ENCODE peak calls at places on chromosomes 16 and 17, in six cellular contexts. One of them, this sample, is unnamed.

GRCh38 chr17:65037157-65037556 is 19.4 kb downstream of the GNA13 start:
- DNase-seq in naive thymus-derived CD4-positive, alpha-beta T cell: no peak
- DNase-seq in left ventricle myocardium inferior: no peak
- DNase-seq in OCI-LY7: peak; percentile 52
- DNase-seq in GM23338: no peak
- DNase-seq in right cardiac atrium: no peak
- DNase-seq in this sample: no peak

GRCh38 chr16:67177743-67178699 is 5.7 kb downstream of the MATCAP1 start:
- DNase-seq in naive thymus-derived CD4-positive, alpha-beta T cell: no peak
- DNase-seq in left ventricle myocardium inferior: peak; percentile 60
- DNase-seq in OCI-LY7: peak; percentile 53
- DNase-seq in GM23338: peak; percentile 98
- DNase-seq in right cardiac atrium: peak; percentile 88
- DNase-seq in this sample: no peak

GRCh38 chr17:59266748-59267147 is 46.4 kb downstream of the GDPD1 start:
- DNase-seq in naive thymus-derived CD4-positive, alpha-beta T cell: no peak
- DNase-seq in left ventricle myocardium inferior: no peak
- DNase-seq in OCI-LY7: no peak
- DNase-seq in GM23338: no peak
- DNase-seq in right cardiac atrium: no peak
- DNase-seq in this sample: no peak

GRCh38 chr17:47962901-47963300 is 5.2 kb upstream of the PRR15L start:
- DNase-seq in naive thymus-derived CD4-positive, alpha-beta T cell: no peak
- DNase-seq in left ventricle myocardium inferior: no peak
- DNase-seq in OCI-LY7: no peak
- DNase-seq in GM23338: no peak
- DNase-seq in right cardiac atrium: no peak
- DNase-seq in this sample: no peak

GRCh38 chr17:10034719-10035475 is 129.8 kb upstream of the RCVRN start:
- DNase-seq in naive thymus-derived CD4-positive, alpha-beta T cell: no peak
- DNase-seq in left ventricle myocardium inferior: no peak
- DNase-seq in OCI-LY7: no peak
- DNase-seq in GM23338: no peak
- DNase-seq in right cardiac atrium: no peak
- DNase-seq in this sample: no peak

GRCh38 chr17:49388692-49389513 is 25.8 kb downstream of the PHB1 start:
- DNase-seq in naive thymus-derived CD4-positive, alpha-beta T cell: no peak
- DNase-seq in left ventricle myocardium inferior: no peak
- DNase-seq in OCI-LY7: peak; percentile 49
- DNase-seq in GM23338: no peak
- DNase-seq in right cardiac atrium: no peak
- DNase-seq in this sample: no peak

GRCh38 chr16:31435341-31436220 is 7.0 kb downstream of the ZNF843 start:
- DNase-seq in naive thymus-derived CD4-positive, alpha-beta T cell: no peak
- DNase-seq in left ventricle myocardium inferior: no peak
- DNase-seq in OCI-LY7: no peak
- DNase-seq in GM23338: peak; percentile 27
- DNase-seq in right cardiac atrium: no peak
- DNase-seq in this sample: no peak

GRCh38 chr17:75601057-75601987 is 13.7 kb downstream of the MYO15B start:
- DNase-seq in naive thymus-derived CD4-positive, alpha-beta T cell: peak; percentile 26
- DNase-seq in left ventricle myocardium inferior: peak; percentile 44
- DNase-seq in OCI-LY7: peak; percentile 78
- DNase-seq in GM23338: peak; percentile 91
- DNase-seq in right cardiac atrium: peak; percentile 75
- DNase-seq in this sample: no peak

GRCh38 chr17:17698869-17699351 is 17.7 kb downstream of the RAI1 start:
- DNase-seq in naive thymus-derived CD4-positive, alpha-beta T cell: no peak
- DNase-seq in left ventricle myocardium inferior: no peak
- DNase-seq in OCI-LY7: no peak
- DNase-seq in GM23338: peak; percentile 70
- DNase-seq in right cardiac atrium: peak; percentile 19
- DNase-seq in this sample: no peak

GRCh38 chr16:63174801-63175200 is 1138.6 kb upstream of the CDH8 start:
- DNase-seq in naive thymus-derived CD4-positive, alpha-beta T cell: no peak
- DNase-seq in left ventricle myocardium inferior: no peak
- DNase-seq in OCI-LY7: no peak
- DNase-seq in GM23338: no peak
- DNase-seq in right cardiac atrium: no peak
- DNase-seq in this sample: no peak

GRCh38 chr16:84198401-84198800 is 7.4 kb downstream of the ADAD2 start:
- DNase-seq in naive thymus-derived CD4-positive, alpha-beta T cell: no peak
- DNase-seq in left ventricle myocardium inferior: no peak
- DNase-seq in OCI-LY7: no peak
- DNase-seq in GM23338: no peak
- DNase-seq in right cardiac atrium: no peak
- DNase-seq in this sample: no peak

GRCh38 chr16:75762746-75763145 is 36.5 kb upstream of the CPHXL start:
- DNase-seq in naive thymus-derived CD4-positive, alpha-beta T cell: no peak
- DNase-seq in left ventricle myocardium inferior: no peak
- DNase-seq in OCI-LY7: peak; percentile 20
- DNase-seq in GM23338: no peak
- DNase-seq in right cardiac atrium: no peak
- DNase-seq in this sample: no peak

GRCh38 chr17:57921342-57921741 is 33.9 kb downstream of the CUEDC1 start:
- DNase-seq in naive thymus-derived CD4-positive, alpha-beta T cell: no peak
- DNase-seq in left ventricle myocardium inferior: peak; percentile 36
- DNase-seq in OCI-LY7: no peak
- DNase-seq in GM23338: no peak
- DNase-seq in right cardiac atrium: peak; percentile 76
- DNase-seq in this sample: no peak

GRCh38 chr17:6574689-6575595 is 18.6 kb upstream of the PITPNM3 start:
- DNase-seq in naive thymus-derived CD4-positive, alpha-beta T cell: no peak
- DNase-seq in left ventricle myocardium inferior: peak; percentile 41
- DNase-seq in OCI-LY7: no peak
- DNase-seq in GM23338: no peak
- DNase-seq in right cardiac atrium: peak; percentile 73
- DNase-seq in this sample: no peak

GRCh38 chr17:39527220-39527813 is 66.0 kb downstream of the CDK12 start:
- DNase-seq in naive thymus-derived CD4-positive, alpha-beta T cell: no peak
- DNase-seq in left ventricle myocardium inferior: no peak
- DNase-seq in OCI-LY7: peak; percentile 39
- DNase-seq in GM23338: peak; percentile 73
- DNase-seq in right cardiac atrium: no peak
- DNase-seq in this sample: no peak

GRCh38 chr17:17401271-17401781 is 75.5 kb upstream of the MED9 start:
- DNase-seq in naive thymus-derived CD4-positive, alpha-beta T cell: no peak
- DNase-seq in left ventricle myocardium inferior: no peak
- DNase-seq in OCI-LY7: peak; percentile 33
- DNase-seq in GM23338: peak; percentile 80
- DNase-seq in right cardiac atrium: no peak
- DNase-seq in this sample: no peak

DNA sequence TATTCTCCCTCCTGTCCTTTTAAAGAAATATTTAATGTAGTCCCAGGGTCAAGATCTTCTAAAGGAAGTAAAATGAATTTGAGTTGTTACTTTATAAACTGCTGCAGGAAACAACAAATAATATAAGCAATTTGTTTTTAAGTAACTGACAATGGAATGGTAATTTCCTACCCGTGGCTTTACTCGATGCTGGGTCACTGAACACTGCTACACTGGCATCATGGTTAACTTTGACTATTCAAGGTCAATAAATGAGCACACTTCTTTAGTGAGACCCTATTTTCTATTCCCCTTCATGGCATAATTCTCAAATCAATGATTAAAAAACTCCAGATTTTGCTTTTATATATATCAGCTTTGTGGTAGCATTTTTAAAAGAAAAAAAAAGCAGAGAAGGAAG is 22.1 kb upstream of the ERCC4 start:
- DNase-seq in naive thymus-derived CD4-positive, alpha-beta T cell: no peak
- DNase-seq in left ventricle myocardium inferior: no peak
- DNase-seq in OCI-LY7: no peak
- DNase-seq in GM23338: no peak
- DNase-seq in right cardiac atrium: no peak
- DNase-seq in this sample: no peak
- H3K27ac ChIP-seq in naive thymus-derived CD4-positive, alpha-beta T cell: no peak overlapping the region
- H3K27ac ChIP-seq in left ventricle myocardium inferior: peak overlapping the region; percentile 63
- H3K27ac ChIP-seq in OCI-LY7: no peak overlapping the region
- H3K27ac ChIP-seq in GM23338: no peak overlapping the region
- H3K27ac ChIP-seq in right cardiac atrium: no peak overlapping the region
- H3K27ac ChIP-seq in this sample: no peak overlapping the region

DNA sequence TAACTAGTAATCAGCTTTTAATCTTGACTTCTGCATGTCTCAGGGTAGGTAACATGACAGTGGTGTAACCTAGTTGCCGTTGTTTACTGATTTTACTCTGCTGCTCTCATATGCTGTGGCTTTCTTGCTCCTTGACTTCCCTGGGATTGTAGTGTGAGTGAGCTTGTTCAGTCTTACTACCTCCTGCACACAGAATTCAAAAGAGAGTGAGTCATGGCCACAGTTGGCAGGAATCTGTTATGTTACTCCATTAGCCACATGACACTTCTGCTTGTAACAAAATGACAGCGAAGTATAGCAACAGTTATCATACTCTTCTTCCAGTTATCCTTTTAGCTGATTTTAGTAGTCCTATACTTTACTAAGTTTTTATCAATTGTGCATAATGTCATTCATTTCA is 18.8 kb downstream of the TNRC6A start:
- DNase-seq in naive thymus-derived CD4-positive, alpha-beta T cell: no peak
- DNase-seq in left ventricle myocardium inferior: no peak
- DNase-seq in OCI-LY7: no peak
- DNase-seq in GM23338: no peak
- DNase-seq in right cardiac atrium: no peak
- DNase-seq in this sample: no peak
- H3K27ac ChIP-seq in naive thymus-derived CD4-positive, alpha-beta T cell: no peak overlapping the region
- H3K27ac ChIP-seq in left ventricle myocardium inferior: peak overlapping the region; percentile 68
- H3K27ac ChIP-seq in OCI-LY7: no peak overlapping the region
- H3K27ac ChIP-seq in GM23338: peak overlapping the region; percentile 15
- H3K27ac ChIP-seq in right cardiac atrium: no peak overlapping the region
- H3K27ac ChIP-seq in this sample: peak overlapping the region; percentile 57

DNA sequence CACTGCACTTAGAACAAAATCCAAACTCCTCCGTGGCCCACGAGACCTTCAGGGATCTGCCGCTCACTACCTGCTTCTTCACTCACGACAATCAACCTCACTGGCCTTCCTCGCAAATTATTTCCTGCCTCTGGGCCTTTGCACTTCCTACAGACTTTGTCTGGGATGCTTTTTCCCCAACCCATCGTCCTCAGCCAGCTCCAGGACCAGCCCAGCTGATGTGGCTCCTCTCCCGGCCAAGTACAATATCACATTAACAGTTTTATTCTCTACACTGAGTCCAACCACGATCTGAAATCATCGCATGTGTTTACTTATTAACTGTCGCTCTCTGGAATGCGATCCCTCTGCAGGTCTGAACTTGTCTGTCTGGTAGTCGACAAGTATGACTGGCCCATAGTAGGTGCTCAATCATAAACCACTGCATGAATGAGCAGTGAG is 28.0 kb downstream of the RTN4RL1 start:
- DNase-seq in naive thymus-derived CD4-positive, alpha-beta T cell: no peak
- DNase-seq in left ventricle myocardium inferior: no peak
- DNase-seq in OCI-LY7: no peak
- DNase-seq in GM23338: no peak
- DNase-seq in right cardiac atrium: no peak
- DNase-seq in this sample: peak; percentile 88
- H3K27ac ChIP-seq in naive thymus-derived CD4-positive, alpha-beta T cell: no peak overlapping the region
- H3K27ac ChIP-seq in left ventricle myocardium inferior: no peak overlapping the region
- H3K27ac ChIP-seq in OCI-LY7: no peak overlapping the region
- H3K27ac ChIP-seq in GM23338: no peak overlapping the region
- H3K27ac ChIP-seq in right cardiac atrium: no peak overlapping the region
- H3K27ac ChIP-seq in this sample: no peak overlapping the region

DNA sequence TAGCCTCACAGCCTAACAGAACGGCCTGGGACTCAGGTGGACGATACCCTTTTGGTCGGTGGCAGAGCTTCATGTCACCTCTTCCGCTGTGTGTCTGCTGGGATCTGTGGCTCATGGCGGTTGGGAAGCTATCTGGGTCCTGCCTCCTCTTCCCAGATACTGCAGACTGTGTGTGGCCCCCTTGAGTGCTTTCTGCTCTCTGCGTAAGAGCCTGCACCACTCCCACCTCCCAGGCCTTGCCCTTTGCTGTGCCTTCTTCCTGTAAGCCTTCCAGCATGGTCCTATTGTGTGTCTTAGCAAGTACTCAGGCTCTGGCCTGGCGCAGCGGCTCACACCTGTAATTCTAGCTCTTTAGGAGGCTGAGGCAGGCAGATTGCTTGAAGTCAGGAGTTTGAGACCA is 17.5 kb upstream of the ADCY7 start:
- DNase-seq in naive thymus-derived CD4-positive, alpha-beta T cell: no peak
- DNase-seq in left ventricle myocardium inferior: no peak
- DNase-seq in OCI-LY7: no peak
- DNase-seq in GM23338: peak; percentile 37
- DNase-seq in right cardiac atrium: no peak
- DNase-seq in this sample: no peak
- H3K27ac ChIP-seq in naive thymus-derived CD4-positive, alpha-beta T cell: no peak overlapping the region
- H3K27ac ChIP-seq in left ventricle myocardium inferior: no peak overlapping the region
- H3K27ac ChIP-seq in OCI-LY7: no peak overlapping the region
- H3K27ac ChIP-seq in GM23338: peak overlapping the region; percentile 69
- H3K27ac ChIP-seq in right cardiac atrium: no peak overlapping the region
- H3K27ac ChIP-seq in this sample: no peak overlapping the region

GRCh38 chr17:38451030-38451839 is 23.0 kb downstream of the ARHGAP23 start:
- DNase-seq in naive thymus-derived CD4-positive, alpha-beta T cell: no peak
- DNase-seq in left ventricle myocardium inferior: peak; percentile 65
- DNase-seq in OCI-LY7: no peak
- DNase-seq in GM23338: peak; percentile 98
- DNase-seq in right cardiac atrium: peak; percentile 78
- DNase-seq in this sample: no peak

GRCh38 chr17:38447502-38448095 is 19.3 kb downstream of the ARHGAP23 start:
- DNase-seq in naive thymus-derived CD4-positive, alpha-beta T cell: no peak
- DNase-seq in left ventricle myocardium inferior: no peak
- DNase-seq in OCI-LY7: no peak
- DNase-seq in GM23338: no peak
- DNase-seq in right cardiac atrium: no peak
- DNase-seq in this sample: no peak

GRCh38 chr17:38448208-38448776 is 20.0 kb downstream of the ARHGAP23 start:
- DNase-seq in naive thymus-derived CD4-positive, alpha-beta T cell: no peak
- DNase-seq in left ventricle myocardium inferior: no peak
- DNase-seq in OCI-LY7: no peak
- DNase-seq in GM23338: no peak
- DNase-seq in right cardiac atrium: no peak
- DNase-seq in this sample: no peak

GRCh38 chr17:38450699-38451029 is 22.4 kb downstream of the ARHGAP23 start:
- DNase-seq in naive thymus-derived CD4-positive, alpha-beta T cell: no peak
- DNase-seq in left ventricle myocardium inferior: no peak
- DNase-seq in OCI-LY7: no peak
- DNase-seq in GM23338: no peak
- DNase-seq in right cardiac atrium: no peak
- DNase-seq in this sample: no peak

GRCh38 chr17:38449364-38449763 is 21.1 kb downstream of the ARHGAP23 start:
- DNase-seq in naive thymus-derived CD4-positive, alpha-beta T cell: no peak
- DNase-seq in left ventricle myocardium inferior: no peak
- DNase-seq in OCI-LY7: no peak
- DNase-seq in GM23338: peak; percentile 64
- DNase-seq in right cardiac atrium: no peak
- DNase-seq in this sample: peak; percentile 78
- H3K27ac ChIP-seq in naive thymus-derived CD4-positive, alpha-beta T cell: no peak overlapping the region
- H3K27ac ChIP-seq in left ventricle myocardium inferior: peak overlapping the region; percentile 93
- H3K27ac ChIP-seq in OCI-LY7: no peak overlapping the region
- H3K27ac ChIP-seq in GM23338: peak overlapping the region; percentile 100
- H3K27ac ChIP-seq in right cardiac atrium: peak overlapping the region; percentile 14
- H3K27ac ChIP-seq in this sample: peak overlapping the region; percentile 65

This sample was measured in keratinocyte.